ENCODE peak calls at places on chromosomes 11 and 22, in seven cellular contexts. Y is coronary artery, M is testis, K is upper lobe of right lung, D is prostate gland, I is GM12865, X is cardiac fibroblast. U is an unnamed sample.

GRCh38 chr22:44407404-44408226 is 90.4 kb downstream of the RTL6 start:
- DNase-seq in Y (no peak), M (peak), K (peak), D (no peak), I (no peak), X (no peak), U (peak)

GRCh38 chr11:77791301-77791700 is 29.2 kb downstream of the RSF1 start:
- DNase-seq in Y (no peak), M (no peak), K (no peak), D (no peak), I (no peak), X (no peak), U (no peak)

GRCh38 chr22:46576556-46577351 is 39.3 kb upstream of the CELSR1 start:
- DNase-seq in Y (no peak), M (peak), K (peak), D (no peak), I (peak), X (peak), U (peak)

GRCh38 chr22:22187299-22187698 is 57.3 kb upstream of the VPREB1 start:
- DNase-seq in Y (no peak), M (no peak), K (no peak), D (no peak), I (no peak), X (no peak), U (no peak)

GRCh38 chr11:42112896-42113295 is 653.4 kb upstream of the LRRC4C start:
- DNase-seq in Y (no peak), M (no peak), K (no peak), D (no peak), I (no peak), X (no peak), U (no peak)

GRCh38 chr11:7677071-7677470 is 3.8 kb upstream of the CYB5R2 start:
- DNase-seq in Y (no peak), M (no peak), K (no peak), D (no peak), I (no peak), X (no peak), U (no peak)

GRCh38 chr11:130480721-130481140 is 32.3 kb downstream of the ADAMTS15 start:
- DNase-seq in Y (no peak), M (no peak), K (no peak), D (no peak), I (no peak), X (peak), U (no peak)

GRCh38 chr11:100851129-100851528 is 164.0 kb downstream of the ARHGAP42 start:
- DNase-seq in Y (no peak), M (no peak), K (no peak), D (no peak), I (no peak), X (no peak), U (no peak)

GRCh38 chr11:42170601-42171000 is 711.1 kb upstream of the LRRC4C start:
- DNase-seq in Y (no peak), M (no peak), K (no peak), D (no peak), I (no peak), X (peak), U (no peak)

GRCh38 chr22:35997438-35997837 is 31.2 kb downstream of the RBFOX2 start:
- DNase-seq in Y (no peak), M (no peak), K (no peak), D (no peak), I (no peak), X (peak), U (no peak)

GRCh38 chr22:32248276-32248675 is 6.9 kb downstream of the SLC5A4 start:
- DNase-seq in Y (no peak), M (no peak), K (no peak), D (no peak), I (no peak), X (no peak), U (no peak)

GRCh38 chr11:61579398-61580291 is 1.2 kb downstream of the SYT7 start:
- DNase-seq in Y (no peak), M (no peak), K (no peak), D (no peak), I (no peak), X (no peak), U (no peak)

GRCh38 chr22:40204331-40205116 is 26.8 kb downstream of the TNRC6B start:
- DNase-seq in Y (no peak), M (no peak), K (no peak), D (no peak), I (no peak), X (peak), U (no peak)

GRCh38 chr11:85869776-85870175 is 14.6 kb downstream of the CCDC83 start:
- DNase-seq in Y (no peak), M (no peak), K (no peak), D (no peak), I (no peak), X (no peak), U (no peak)

GRCh38 chr11:132111781-132112380 is 741.5 kb downstream of the NTM start:
- DNase-seq in Y (no peak), M (no peak), K (no peak), D (no peak), I (no peak), X (peak), U (no peak)

GRCh38 chr11:1437500-1437899 is 47.8 kb downstream of the BRSK2 start:
- DNase-seq in Y (no peak), M (peak), K (no peak), D (no peak), I (no peak), X (peak), U (no peak)

GRCh38 chr11:43735931-43736330 is 55.4 kb downstream of the HSD17B12 start:
- DNase-seq in Y (no peak), M (no peak), K (no peak), D (no peak), I (no peak), X (peak), U (no peak)

GRCh38 chr11:81237139-81237538 is 1496.5 kb downstream of the FAM181B start:
- DNase-seq in Y (no peak), M (peak), K (no peak), D (peak), I (peak), X (peak), U (no peak)
- TF ChIP-seq CTCF in Y (no peak), M (peak), K (peak), D (peak), I (peak), X (no peak), U (no peak)

DNA sequence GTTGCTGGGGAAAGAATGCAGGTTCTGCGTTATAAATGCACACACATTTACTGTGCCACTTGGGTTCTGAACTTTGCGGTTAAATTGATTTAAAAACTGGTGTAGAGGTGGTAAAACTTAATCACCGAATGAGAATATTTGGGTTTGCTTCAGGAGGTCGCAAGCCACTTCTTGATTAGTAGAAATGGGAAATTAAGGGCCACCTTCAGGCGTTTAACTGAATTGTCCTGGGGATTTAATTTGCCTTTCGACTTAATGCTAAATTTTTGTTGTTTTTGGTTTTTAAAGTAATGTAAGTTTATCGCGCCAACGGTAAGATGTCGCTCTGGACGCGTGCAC is 460 bp upstream of the NCR3LG1 start:
- DNase-seq in Y (no peak), M (no peak), K (no peak), D (no peak), I (no peak), X (no peak), U (no peak)
- TF ChIP-seq CTCF in Y (no peak), M (peak), K (no peak), D (no peak), I (no peak), X (peak), U (no peak)

DNA sequence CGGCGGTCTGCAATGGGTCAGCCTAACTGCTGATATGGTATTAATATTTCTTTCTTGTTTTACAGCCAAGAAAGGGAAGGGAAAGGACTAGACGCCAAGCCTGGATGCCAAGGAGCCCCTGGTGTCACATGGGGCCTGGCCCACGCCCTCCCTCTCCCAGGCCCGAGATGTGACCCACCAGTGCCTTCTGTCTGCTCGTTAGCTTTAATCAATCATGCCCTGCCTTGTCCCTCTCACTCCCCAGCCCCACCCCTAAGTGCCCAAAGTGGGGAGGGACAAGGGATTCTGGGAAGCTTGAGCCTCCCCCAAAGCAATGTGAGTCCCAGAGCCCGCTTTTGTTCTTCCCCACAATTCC is 1.9 kb downstream of the MDK start:
- DNase-seq in Y (no peak), M (no peak), K (no peak), D (no peak), I (no peak), X (no peak), U (no peak)
- TF ChIP-seq CTCF in Y (no peak), M (no peak), K (no peak), D (no peak), I (no peak), X (no peak), U (no peak)

GRCh38 chr11:47977651-47978050 is 2.7 kb upstream of the PTPRJ start:
- DNase-seq in Y (no peak), M (no peak), K (no peak), D (no peak), I (no peak), X (no peak), U (no peak)

GRCh38 chr11:47981667-47982404 is 1.5 kb downstream of the PTPRJ start:
- DNase-seq in Y (no peak), M (no peak), K (no peak), D (no peak), I (no peak), X (no peak), U (peak)

GRCh38 chr11:47980907-47981621 is 705 bp downstream of the PTPRJ start:
- DNase-seq in Y (no peak), M (peak), K (peak), D (no peak), I (peak), X (peak), U (peak)

GRCh38 chr11:47980093-47980906 is at the start of gene PTPRJ:
- DNase-seq in Y (no peak), M (peak), K (peak), D (peak), I (peak), X (peak), U (peak)

GRCh38 chr11:47979378-47980092 is 824 bp upstream of the PTPRJ start:
- DNase-seq in Y (no peak), M (no peak), K (no peak), D (no peak), I (no peak), X (no peak), U (no peak)
- TF ChIP-seq CTCF in Y (no peak), M (no peak), K (no peak), D (no peak), I (no peak), X (no peak), U (no peak)

DNA sequence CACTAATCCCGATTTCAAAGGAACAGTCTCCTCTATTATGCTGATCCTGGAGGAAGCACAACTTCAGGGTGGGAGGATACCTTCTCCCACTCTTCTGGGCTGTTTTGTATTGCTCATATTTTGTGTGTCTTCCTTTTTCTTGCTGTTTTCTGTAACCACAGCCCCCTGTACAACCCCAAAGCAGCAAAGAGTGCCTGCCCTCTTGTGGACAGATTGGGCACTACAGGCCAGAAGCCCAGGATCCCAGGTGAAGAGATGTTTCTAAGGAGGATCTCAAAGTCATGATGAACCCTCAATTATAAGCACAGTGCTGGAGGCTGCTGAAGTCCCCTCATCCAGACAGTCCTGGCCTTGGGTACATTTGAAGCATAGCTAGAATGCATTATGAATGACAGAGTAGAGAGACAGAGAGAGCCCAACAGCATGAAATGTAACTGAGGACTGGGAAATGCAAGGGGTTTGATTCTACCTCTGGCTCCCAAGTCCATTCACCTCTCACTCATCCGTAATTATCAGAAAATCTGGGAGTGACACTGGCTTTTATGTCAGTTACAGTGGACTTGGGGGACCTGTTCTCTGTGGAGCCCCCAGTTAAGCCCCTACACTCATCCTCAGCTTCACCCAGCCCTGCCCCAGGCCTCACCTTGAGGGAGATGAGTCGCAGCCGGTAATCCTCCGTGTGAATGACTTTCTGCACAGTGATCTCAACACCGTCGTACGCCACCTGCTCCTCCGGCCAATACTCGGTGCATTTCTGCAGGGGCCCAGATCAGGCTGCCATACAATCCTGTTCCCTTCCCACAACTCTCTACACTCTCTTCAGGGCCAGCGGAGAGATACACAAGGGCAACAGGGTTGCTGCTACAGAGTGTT is 6.2 kb upstream of the IGSF22 start:
- DNase-seq in Y (no peak), M (peak), K (no peak), D (peak), I (peak), X (peak), U (no peak)
- TF ChIP-seq CTCF in Y (peak), M (peak), K (peak), D (peak), I (peak), X (peak), U (peak)

DNA sequence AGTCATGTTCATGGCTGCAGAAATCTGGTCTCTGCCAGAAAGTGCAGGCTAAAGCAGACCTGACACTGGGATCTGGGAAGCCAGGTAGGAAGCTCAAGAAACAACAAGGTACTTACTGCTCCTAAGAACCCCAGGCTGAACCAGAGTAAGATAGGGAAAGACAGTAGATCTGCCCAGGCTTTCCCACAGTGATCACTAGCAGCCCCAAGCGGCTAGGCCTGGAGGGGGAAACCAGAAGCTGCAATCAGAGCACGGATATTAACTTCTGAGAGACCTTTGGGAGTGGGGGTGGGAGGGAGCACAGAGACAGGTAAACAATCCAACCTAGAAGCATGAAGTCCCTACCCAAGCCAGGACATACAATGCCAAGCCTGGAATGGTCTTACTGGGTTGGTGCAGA is 135.2 kb upstream of the C11orf58 start:
- DNase-seq in Y (no peak), M (peak), K (no peak), D (no peak), I (no peak), X (no peak), U (no peak)
- TF ChIP-seq CTCF in Y (no peak), M (no peak), K (no peak), D (no peak), I (no peak), X (no peak), U (no peak)

DNA sequence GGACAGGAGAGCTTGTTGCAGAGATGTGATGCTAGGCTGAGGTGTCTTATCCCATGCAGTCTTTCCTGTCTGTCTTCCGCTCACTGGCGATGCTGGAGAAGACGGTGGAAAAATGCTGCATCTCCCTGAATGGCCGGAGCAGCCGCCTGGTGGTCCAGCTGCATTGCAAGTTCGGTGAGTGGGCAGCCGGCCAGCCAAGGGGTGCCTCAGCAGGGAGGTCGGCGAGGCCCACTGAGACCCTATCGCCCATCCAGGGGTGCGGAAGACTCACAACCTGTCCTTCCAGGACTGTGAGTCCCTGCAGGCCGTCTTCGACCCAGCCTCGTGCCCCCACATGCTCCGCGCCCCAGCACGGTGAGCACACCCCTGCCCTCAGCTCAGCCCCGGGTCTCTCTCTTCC is 1.7 kb downstream of the RAD9A start:
- DNase-seq in Y (no peak), M (no peak), K (no peak), D (no peak), I (no peak), X (no peak), U (peak)
- TF ChIP-seq CTCF in Y (no peak), M (no peak), K (no peak), D (no peak), I (no peak), X (no peak), U (no peak)

GRCh38 chr22:42969348-42969975 is 45.5 kb downstream of the PACSIN2 start:
- DNase-seq in Y (no peak), M (no peak), K (no peak), D (no peak), I (no peak), X (peak), U (no peak)

GRCh38 chr22:42967005-42967404 is 47.9 kb downstream of the PACSIN2 start:
- DNase-seq in Y (no peak), M (no peak), K (no peak), D (no peak), I (no peak), X (no peak), U (no peak)

GRCh38 chr22:42970029-42970428 is 44.9 kb downstream of the PACSIN2 start:
- DNase-seq in Y (no peak), M (no peak), K (no peak), D (no peak), I (no peak), X (no peak), U (no peak)

GRCh38 chr22:42966389-42966998 is 48.5 kb downstream of the PACSIN2 start:
- DNase-seq in Y (no peak), M (no peak), K (no peak), D (no peak), I (no peak), X (no peak), U (no peak)

GRCh38 chr22:42967933-42968332 is 47.0 kb downstream of the PACSIN2 start:
- DNase-seq in Y (no peak), M (no peak), K (peak), D (no peak), I (peak), X (no peak), U (peak)
- TF ChIP-seq CTCF in Y (no peak), M (no peak), K (peak), D (no peak), I (peak), X (peak), U (no peak)

U was measured in mucosa of descending colon.